ENCODE peak calls at places on chromosomes 12 and 14, in four cellular contexts. One of them, this sample, is unnamed.

GRCh38 chr12:29220632-29221336 is 71.7 kb downstream of the FAR2 start:
- DNase-seq in activated gamma-delta T cell treated with anti-CD3 and anti-CD28 coated beads, Interleukin-2, amount 50 U/mL, for 16 hours: no peak
- DNase-seq in stimulated activated CD4-positive, alpha-beta T cell treated with anti-CD3 and anti-CD28 coated beads, Interleukin-12 subunit alpha, Interleukin-12 subunit beta, amount 100 ng/mL, for 4 hours: no peak
- DNase-seq in MCF 10A: no peak
- DNase-seq in this sample: no peak

GRCh38 chr14:28305938-28306337 is 460.6 kb upstream of the FOXG1 start:
- DNase-seq in MCF 10A: no peak
- DNase-seq in activated gamma-delta T cell treated with anti-CD3 and anti-CD28 coated beads, Interleukin-2, amount 50 U/mL, for 16 hours: no peak
- DNase-seq in stimulated activated CD4-positive, alpha-beta T cell treated with anti-CD3 and anti-CD28 coated beads, Interleukin-12 subunit alpha, Interleukin-12 subunit beta, amount 100 ng/mL, for 4 hours: no peak
- DNase-seq in this sample: no peak

GRCh38 chr12:130634866-130635265 is 81.2 kb downstream of the RIMBP2 start:
- DNase-seq in activated gamma-delta T cell treated with anti-CD3 and anti-CD28 coated beads, Interleukin-2, amount 50 U/mL, for 16 hours: no peak
- DNase-seq in MCF 10A: no peak
- DNase-seq in stimulated activated CD4-positive, alpha-beta T cell treated with anti-CD3 and anti-CD28 coated beads, Interleukin-12 subunit alpha, Interleukin-12 subunit beta, amount 100 ng/mL, for 4 hours: no peak
- DNase-seq in this sample: no peak

GRCh38 chr12:33609910-33610309 is 170.3 kb upstream of the SYT10 start:
- DNase-seq in activated gamma-delta T cell treated with anti-CD3 and anti-CD28 coated beads, Interleukin-2, amount 50 U/mL, for 16 hours: no peak
- DNase-seq in MCF 10A: no peak
- DNase-seq in stimulated activated CD4-positive, alpha-beta T cell treated with anti-CD3 and anti-CD28 coated beads, Interleukin-12 subunit alpha, Interleukin-12 subunit beta, amount 100 ng/mL, for 4 hours: no peak
- DNase-seq in this sample: no peak

GRCh38 chr12:15528666-15529065 is 206.4 kb downstream of the PTPRO start:
- DNase-seq in MCF 10A: no peak
- DNase-seq in stimulated activated CD4-positive, alpha-beta T cell treated with anti-CD3 and anti-CD28 coated beads, Interleukin-12 subunit alpha, Interleukin-12 subunit beta, amount 100 ng/mL, for 4 hours: no peak
- DNase-seq in activated gamma-delta T cell treated with anti-CD3 and anti-CD28 coated beads, Interleukin-2, amount 50 U/mL, for 16 hours: no peak
- DNase-seq in this sample: no peak

GRCh38 chr12:52425466-52425865 is 8.7 kb downstream of the KRT75 start:
- DNase-seq in activated gamma-delta T cell treated with anti-CD3 and anti-CD28 coated beads, Interleukin-2, amount 50 U/mL, for 16 hours: no peak
- DNase-seq in MCF 10A: no peak
- DNase-seq in stimulated activated CD4-positive, alpha-beta T cell treated with anti-CD3 and anti-CD28 coated beads, Interleukin-12 subunit alpha, Interleukin-12 subunit beta, amount 100 ng/mL, for 4 hours: no peak
- DNase-seq in this sample: no peak

GRCh38 chr12:14418526-14418925 is 53.0 kb downstream of the ATF7IP start:
- DNase-seq in stimulated activated CD4-positive, alpha-beta T cell treated with anti-CD3 and anti-CD28 coated beads, Interleukin-12 subunit alpha, Interleukin-12 subunit beta, amount 100 ng/mL, for 4 hours: no peak
- DNase-seq in MCF 10A: no peak
- DNase-seq in activated gamma-delta T cell treated with anti-CD3 and anti-CD28 coated beads, Interleukin-2, amount 50 U/mL, for 16 hours: no peak
- DNase-seq in this sample: no peak

GRCh38 chr12:52836042-52836466 is 1.9 kb upstream of the KRT79 start:
- DNase-seq in stimulated activated CD4-positive, alpha-beta T cell treated with anti-CD3 and anti-CD28 coated beads, Interleukin-12 subunit alpha, Interleukin-12 subunit beta, amount 100 ng/mL, for 4 hours: peak
- DNase-seq in MCF 10A: no peak
- DNase-seq in activated gamma-delta T cell treated with anti-CD3 and anti-CD28 coated beads, Interleukin-2, amount 50 U/mL, for 16 hours: peak
- DNase-seq in this sample: peak

GRCh38 chr12:39393179-39393578 is 49.7 kb downstream of the KIF21A start:
- DNase-seq in activated gamma-delta T cell treated with anti-CD3 and anti-CD28 coated beads, Interleukin-2, amount 50 U/mL, for 16 hours: no peak
- DNase-seq in MCF 10A: no peak
- DNase-seq in stimulated activated CD4-positive, alpha-beta T cell treated with anti-CD3 and anti-CD28 coated beads, Interleukin-12 subunit alpha, Interleukin-12 subunit beta, amount 100 ng/mL, for 4 hours: no peak
- DNase-seq in this sample: no peak

GRCh38 chr14:100988011-100988410 is 84.5 kb upstream of the RTL1 start:
- DNase-seq in activated gamma-delta T cell treated with anti-CD3 and anti-CD28 coated beads, Interleukin-2, amount 50 U/mL, for 16 hours: no peak
- DNase-seq in MCF 10A: peak
- DNase-seq in stimulated activated CD4-positive, alpha-beta T cell treated with anti-CD3 and anti-CD28 coated beads, Interleukin-12 subunit alpha, Interleukin-12 subunit beta, amount 100 ng/mL, for 4 hours: no peak
- DNase-seq in this sample: no peak

GRCh38 chr14:100677152-100677924 is 49.4 kb upstream of the DLK1 start:
- DNase-seq in MCF 10A: no peak
- DNase-seq in stimulated activated CD4-positive, alpha-beta T cell treated with anti-CD3 and anti-CD28 coated beads, Interleukin-12 subunit alpha, Interleukin-12 subunit beta, amount 100 ng/mL, for 4 hours: no peak
- DNase-seq in activated gamma-delta T cell treated with anti-CD3 and anti-CD28 coated beads, Interleukin-2, amount 50 U/mL, for 16 hours: no peak
- DNase-seq in this sample: peak

GRCh38 chr14:91038439-91038838 is 22.0 kb downstream of the RPS6KA5 start:
- DNase-seq in stimulated activated CD4-positive, alpha-beta T cell treated with anti-CD3 and anti-CD28 coated beads, Interleukin-12 subunit alpha, Interleukin-12 subunit beta, amount 100 ng/mL, for 4 hours: no peak
- DNase-seq in activated gamma-delta T cell treated with anti-CD3 and anti-CD28 coated beads, Interleukin-2, amount 50 U/mL, for 16 hours: no peak
- DNase-seq in MCF 10A: peak
- DNase-seq in this sample: peak